ENCODE peak calls at places on chromosomes 5 and 9, in eight cellular contexts. F, E, Q, Z, O, R, N and G are unnamed samples. For H3K36me3, the result is how much of the 10 kb centered on the place peaks cover.

GRCh38 chr5:81182396-81183390 is 50.4 kb upstream of the CKMT2 start:
- DNase-seq in F (no peak), E (no peak), Q (no peak), Z (no peak), O (no peak), R (no peak), N (no peak), G (no peak)

GRCh38 chr5:1413611-1414241 is 31.5 kb downstream of the SLC6A3 start:
- DNase-seq in F (no peak), E (no peak), Q (no peak), Z (no peak), O (no peak), R (no peak), N (peak), G (no peak)

GRCh38 chr9:14383296-14383695 is 69.4 kb upstream of the NFIB start:
- DNase-seq in F (peak), E (no peak), Q (no peak), Z (no peak), O (no peak), R (no peak), N (no peak), G (no peak)

GRCh38 chr9:32968101-32969011 is 33.1 kb downstream of the APTX start:
- DNase-seq in F (no peak), E (peak), Q (peak), Z (peak), O (peak), R (peak), N (no peak), G (peak)

GRCh38 chr5:134504629-134505300 is 20.7 kb upstream of the JADE2 start:
- DNase-seq in F (no peak), E (no peak), Q (no peak), Z (peak), O (no peak), R (no peak), N (no peak), G (no peak)

GRCh38 chr5:59187772-59188347 is 605.0 kb downstream of the RAB3C start:
- DNase-seq in F (peak), E (no peak), Q (no peak), Z (no peak), O (no peak), R (peak), N (no peak), G (no peak)

GRCh38 chr9:37197158-37198033 is 77.0 kb downstream of the ZCCHC7 start:
- DNase-seq in F (no peak), E (no peak), Q (no peak), Z (no peak), O (peak), R (peak), N (no peak), G (no peak)

GRCh38 chr5:2697041-2697440 is 54.4 kb downstream of the IRX2 start:
- DNase-seq in F (no peak), E (no peak), Q (no peak), Z (no peak), O (peak), R (no peak), N (no peak), G (no peak)

GRCh38 chr5:171577940-171578856 is 158.8 kb downstream of the FGF18 start:
- DNase-seq in F (no peak), E (no peak), Q (no peak), Z (no peak), O (peak), R (peak), N (no peak), G (no peak)

GRCh38 chr5:6606884-6607558 is 25.8 kb downstream of the NSUN2 start:
- DNase-seq in F (no peak), E (no peak), Q (no peak), Z (no peak), O (no peak), R (no peak), N (no peak), G (no peak)

GRCh38 chr9:96159596-96159995 is 142.4 kb downstream of the HSD17B3 start:
- DNase-seq in F (no peak), E (no peak), Q (no peak), Z (no peak), O (no peak), R (no peak), N (no peak), G (no peak)

GRCh38 chr5:175745212-175745611 is 87.3 kb downstream of the HRH2 start:
- DNase-seq in F (no peak), E (no peak), Q (no peak), Z (no peak), O (peak), R (no peak), N (no peak), G (no peak)

GRCh38 chr9:33048054-33048465 is 23.0 kb downstream of the DNAJA1 start:
- DNase-seq in F (no peak), E (no peak), Q (no peak), Z (no peak), O (no peak), R (no peak), N (no peak), G (no peak)

GRCh38 chr9:18632624-18633407 is 158.9 kb downstream of the ADAMTSL1 start:
- DNase-seq in F (peak), E (no peak), Q (no peak), Z (peak), O (no peak), R (no peak), N (no peak), G (no peak)

GRCh38 chr5:91225848-91226686 is 157.1 kb downstream of the ARRDC3 start:
- DNase-seq in F (no peak), E (peak), Q (peak), Z (peak), O (peak), R (peak), N (no peak), G (peak)

GRCh38 chr5:108726446-108727091 is 21.1 kb upstream of the FER start:
- DNase-seq in F (no peak), E (no peak), Q (no peak), Z (no peak), O (no peak), R (no peak), N (no peak), G (no peak)

GRCh38 chr5:79081779-79082178 is 12.2 kb downstream of the BHMT2 start:
- DNase-seq in F (no peak), E (no peak), Q (no peak), Z (no peak), O (no peak), R (no peak), N (no peak), G (no peak)

GRCh38 chr5:90289837-90290236 is 119.7 kb downstream of the CETN3 start:
- DNase-seq in F (no peak), E (no peak), Q (no peak), Z (no peak), O (no peak), R (no peak), N (no peak), G (no peak)

GRCh38 chr9:68932458-68932857 is 81.5 kb downstream of the PRKACG start:
- DNase-seq in F (no peak), E (no peak), Q (no peak), Z (no peak), O (no peak), R (no peak), N (no peak), G (no peak)

GRCh38 chr9:36332006-36332405 is 68.1 kb downstream of the RNF38 start:
- DNase-seq in F (no peak), E (no peak), Q (no peak), Z (no peak), O (no peak), R (no peak), N (no peak), G (no peak)

GRCh38 chr5:71778678-71779276 is 59.7 kb downstream of the CARTPT start:
- DNase-seq in F (peak), E (no peak), Q (no peak), Z (no peak), O (peak), R (peak), N (no peak), G (no peak)

GRCh38 chr9:137606005-137606601 is 617 bp downstream of the ARRDC1 start:
- DNase-seq in F (no peak), E (peak), Q (peak), Z (peak), O (peak), R (peak), N (peak), G (no peak)

GRCh38 chr9:20043035-20043434 is 254.2 kb upstream of the SLC24A2 start:
- DNase-seq in F (no peak), E (no peak), Q (no peak), Z (no peak), O (no peak), R (no peak), N (no peak), G (no peak)

GRCh38 chr9:130949188-130950038 is 10.4 kb upstream of the FIBCD1 start:
- DNase-seq in F (no peak), E (no peak), Q (no peak), Z (no peak), O (no peak), R (no peak), N (no peak), G (no peak)

GRCh38 chr5:176413255-176413565 is 3.1 kb downstream of the CLTB start:
- DNase-seq in F (no peak), E (no peak), Q (no peak), Z (no peak), O (peak), R (no peak), N (no peak), G (no peak)

GRCh38 chr9:96025995-96026572 is 150.6 kb downstream of the ERCC6L2 start:
- DNase-seq in F (no peak), E (no peak), Q (no peak), Z (no peak), O (peak), R (peak), N (peak), G (no peak)

GRCh38 chr5:134098690-134099089 is 15.8 kb upstream of the TCF7 start:
- DNase-seq in F (no peak), E (no peak), Q (no peak), Z (no peak), O (no peak), R (no peak), N (peak), G (no peak)

GRCh38 chr9:74645007-74645639 is 148.0 kb downstream of the RORB start:
- DNase-seq in F (no peak), E (no peak), Q (no peak), Z (no peak), O (peak), R (peak), N (no peak), G (no peak)

GRCh38 chr9:9102295-9102694 is 1302.7 kb upstream of the DMAC1 start:
- DNase-seq in F (no peak), E (no peak), Q (no peak), Z (no peak), O (no peak), R (no peak), N (no peak), G (no peak)

DNA sequence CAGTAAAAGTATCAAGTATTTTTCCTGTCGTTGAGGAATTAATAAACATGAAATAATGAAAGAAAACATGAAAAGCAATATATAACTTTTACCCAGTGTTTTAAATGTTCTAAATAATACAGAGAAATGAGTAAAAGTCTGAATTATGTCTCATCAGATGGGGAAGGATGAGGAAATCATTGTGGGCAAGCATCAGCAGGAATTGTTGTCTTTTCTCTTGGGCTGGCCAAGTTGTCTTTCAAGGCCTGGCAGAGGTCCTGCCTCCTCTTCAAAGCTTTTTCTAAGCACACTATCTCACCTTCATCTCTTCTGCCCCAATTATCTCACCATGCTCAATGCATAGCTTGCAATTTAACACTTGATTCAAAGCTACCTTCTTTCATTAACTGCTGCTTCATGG is 41.9 kb downstream of the MOCS2 start:
- DNase-seq in F (no peak), E (no peak), Q (no peak), Z (no peak), O (no peak), R (no peak), N (no peak), G (no peak)
- H3K36me3 ChIP-seq in F (under half), E (under half), Q (under half), Z (under half), O (under half), R (under half), N (under half), G (under half)

GRCh38 chr5:131156971-131157370 is 8.1 kb downstream of the HINT1 start:
- DNase-seq in F (no peak), E (no peak), Q (no peak), Z (no peak), O (no peak), R (no peak), N (no peak), G (no peak)

GRCh38 chr5:131164161-131164930 is 710 bp downstream of the HINT1 start:
- DNase-seq in F (peak), E (peak), Q (peak), Z (peak), O (peak), R (peak), N (peak), G (peak)

GRCh38 chr5:131156385-131156784 is 8.7 kb downstream of the HINT1 start:
- DNase-seq in F (no peak), E (no peak), Q (no peak), Z (no peak), O (no peak), R (no peak), N (no peak), G (no peak)

GRCh38 chr5:131163315-131164119 is 1.5 kb downstream of the HINT1 start:
- DNase-seq in F (peak), E (no peak), Q (no peak), Z (no peak), O (no peak), R (peak), N (no peak), G (no peak)

DNA sequence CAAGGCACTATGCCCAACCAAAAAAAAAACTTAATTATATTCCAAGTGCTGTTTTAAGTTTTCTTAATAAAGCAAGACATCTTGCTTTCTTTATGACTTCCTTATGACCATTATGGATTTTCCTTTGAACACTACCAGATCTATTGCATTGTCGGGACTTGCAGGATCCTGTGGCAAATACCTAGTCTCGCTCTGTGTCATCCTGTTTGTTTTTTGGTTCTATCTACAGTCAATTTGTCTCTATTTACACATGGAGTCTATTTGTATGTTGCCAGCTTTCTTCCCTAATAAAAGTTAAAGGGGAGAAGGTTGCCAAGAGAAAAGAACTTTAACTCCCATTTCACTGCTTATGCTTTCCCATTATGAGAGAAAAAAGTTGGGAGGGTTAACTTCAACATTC is 4.9 kb downstream of the HINT1 start:
- DNase-seq in F (no peak), E (no peak), Q (no peak), Z (no peak), O (no peak), R (no peak), N (no peak), G (no peak)
- H3K36me3 ChIP-seq in F (under half), E (under half), Q (under half), Z (half or more), O (under half), R (under half), N (under half), G (under half)

GRCh38 chr9:2087500-2088313 is 72.6 kb downstream of the SMARCA2 start:
- DNase-seq in F (peak), E (no peak), Q (no peak), Z (no peak), O (peak), R (peak), N (no peak), G (no peak)

GRCh38 chr9:2082802-2083201 is 67.7 kb downstream of the SMARCA2 start:
- DNase-seq in F (no peak), E (no peak), Q (no peak), Z (no peak), O (no peak), R (no peak), N (no peak), G (no peak)

GRCh38 chr9:2083552-2083951 is 68.4 kb downstream of the SMARCA2 start:
- DNase-seq in F (no peak), E (no peak), Q (no peak), Z (no peak), O (no peak), R (no peak), N (no peak), G (no peak)

GRCh38 chr9:2086971-2087370 is 71.8 kb downstream of the SMARCA2 start:
- DNase-seq in F (no peak), E (no peak), Q (no peak), Z (no peak), O (no peak), R (no peak), N (no peak), G (no peak)

GRCh38 chr9:2085719-2086515 is 70.8 kb downstream of the SMARCA2 start:
- DNase-seq in F (peak), E (no peak), Q (no peak), Z (no peak), O (no peak), R (no peak), N (no peak), G (no peak)
- H3K36me3 ChIP-seq in F (under half), E (half or more), Q (under half), Z (half or more), O (under half), R (under half), N (under half), G (half or more)

DNA sequence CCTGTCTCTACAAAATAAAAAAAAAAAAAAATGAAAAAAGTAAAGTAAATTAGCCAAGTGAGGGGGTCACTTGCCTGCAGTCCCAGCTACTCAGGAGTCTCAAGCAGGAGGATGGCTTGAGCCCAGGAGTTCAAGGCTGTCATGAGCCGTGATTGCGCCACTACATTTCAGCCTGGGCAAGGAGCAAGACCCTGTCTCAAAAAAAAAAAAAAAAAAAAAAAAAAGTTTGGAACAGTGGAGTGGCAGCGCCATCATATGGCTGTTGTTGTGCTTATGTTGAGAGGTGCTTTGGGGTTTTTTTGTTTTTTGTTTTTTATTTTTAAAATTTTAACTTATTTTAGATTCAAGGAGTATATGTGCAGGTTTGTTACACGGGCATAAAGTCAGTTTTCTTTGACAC is 3.6 kb downstream of the BRIX1 start:
- DNase-seq in F (no peak), E (no peak), Q (no peak), Z (no peak), O (no peak), R (no peak), N (no peak), G (no peak)
- H3K36me3 ChIP-seq in F (under half), E (under half), Q (under half), Z (half or more), O (under half), R (under half), N (under half), G (under half)